ENCODE peak calls at places on chromosomes 7 and 10, in eight cellular contexts. P, D, N, K, M, Y, S and L are unnamed samples.

GRCh38 chr10:497289-497688 is 192.2 kb downstream of the DIP2C start:
- DNase-seq in P (no peak), D (no peak), N (no peak), K (no peak), M (no peak), Y (no peak), S (no peak), L (no peak)

GRCh38 chr7:120916116-120916515 is 34.5 kb upstream of the ING3 start:
- DNase-seq in P (no peak), D (no peak), N (no peak), K (no peak), M (no peak), Y (no peak), S (no peak), L (no peak)

GRCh38 chr10:75304740-75305380 is 69.1 kb upstream of the COMTD1 start:
- DNase-seq in P (no peak), D (no peak), N (no peak), K (no peak), M (peak; percentile 88), Y (no peak), S (no peak), L (no peak)

GRCh38 chr7:151301471-151302462 is 39.8 kb upstream of the NUB1 start:
- DNase-seq in P (no peak), D (no peak), N (no peak), K (no peak), M (no peak), Y (no peak), S (no peak), L (no peak)

GRCh38 chr7:93228302-93228701 is 2.0 kb upstream of the HEPACAM2 start:
- DNase-seq in P (peak; percentile 90), D (peak; percentile 49), N (peak; percentile 55), K (peak; percentile 47), M (peak; percentile 70), Y (peak; percentile 78), S (peak; percentile 53), L (peak; percentile 55)

GRCh38 chr7:151626422-151627115 is 106.9 kb upstream of the RHEB start:
- DNase-seq in P (peak; percentile 43), D (no peak), N (peak; percentile 45), K (no peak), M (no peak), Y (peak; percentile 47), S (peak; percentile 22), L (peak; percentile 54)

GRCh38 chr10:77867124-77867715 is 59.3 kb downstream of the DLG5 start:
- DNase-seq in P (no peak), D (no peak), N (no peak), K (no peak), M (no peak), Y (peak; percentile 38), S (no peak), L (no peak)

GRCh38 chr7:35593896-35594295 is 101.0 kb downstream of the HERPUD2 start:
- DNase-seq in P (no peak), D (no peak), N (peak; percentile 13), K (no peak), M (no peak), Y (peak; percentile 26), S (no peak), L (no peak)

GRCh38 chr10:122044045-122044661 is 55.2 kb downstream of the TACC2 start:
- DNase-seq in P (no peak), D (no peak), N (no peak), K (peak; percentile 29), M (peak; percentile 49), Y (no peak), S (no peak), L (peak; percentile 52)

GRCh38 chr10:52308251-52309031 is 5.6 kb upstream of the DKK1 start:
- DNase-seq in P (peak; percentile 11), D (peak; percentile 78), N (peak; percentile 18), K (peak; percentile 45), M (peak; percentile 78), Y (peak; percentile 80), S (peak; percentile 78), L (peak; percentile 75)

GRCh38 chr7:118626739-118627138 is 402.2 kb downstream of the ANKRD7 start:
- DNase-seq in P (no peak), D (no peak), N (no peak), K (peak; percentile 40), M (no peak), Y (no peak), S (no peak), L (no peak)

GRCh38 chr7:151806204-151806603 is 70.7 kb downstream of the PRKAG2 start:
- DNase-seq in P (no peak), D (no peak), N (no peak), K (no peak), M (no peak), Y (no peak), S (no peak), L (no peak)

GRCh38 chr7:128743112-128743772 is 4.1 kb downstream of the CALU start:
- DNase-seq in P (no peak), D (no peak), N (no peak), K (peak; percentile 72), M (no peak), Y (no peak), S (no peak), L (no peak)

GRCh38 chr10:102399217-102400021 is 3.9 kb downstream of the NFKB2 start:
- DNase-seq in P (peak; percentile 70), D (peak; percentile 68), N (peak; percentile 88), K (peak; percentile 74), M (peak; percentile 82), Y (peak; percentile 86), S (peak; percentile 89), L (peak; percentile 83)

GRCh38 chr7:157690058-157690832 is 353.4 kb downstream of the DNAJB6 start:
- DNase-seq in P (peak; percentile 64), D (no peak), N (no peak), K (no peak), M (no peak), Y (no peak), S (peak; percentile 13), L (peak; percentile 27)

GRCh38 chr10:71952745-71953144 is 11.4 kb upstream of the CHST3 start:
- DNase-seq in P (no peak), D (no peak), N (no peak), K (peak; percentile 38), M (no peak), Y (peak; percentile 33), S (no peak), L (no peak)

GRCh38 chr7:157652954-157653826 is 316.4 kb downstream of the DNAJB6 start:
- DNase-seq in P (no peak), D (no peak), N (no peak), K (no peak), M (no peak), Y (no peak), S (no peak), L (no peak)

GRCh38 chr7:44236333-44236728 is 35.6 kb downstream of the YKT6 start:
- DNase-seq in P (no peak), D (no peak), N (no peak), K (no peak), M (no peak), Y (no peak), S (no peak), L (no peak)

GRCh38 chr7:148983220-148984146 is 44.8 kb downstream of the PDIA4 start:
- DNase-seq in P (peak; percentile 80), D (peak; percentile 76), N (peak; percentile 88), K (peak; percentile 86), M (peak; percentile 78), Y (peak; percentile 88), S (peak; percentile 75), L (peak; percentile 98)

GRCh38 chr7:15851201-15851600 is 164.7 kb upstream of the MEOX2 start:
- DNase-seq in P (no peak), D (no peak), N (no peak), K (no peak), M (peak; percentile 23), Y (peak; percentile 76), S (no peak), L (no peak)

GRCh38 chr10:32142646-32143045 is 86.4 kb upstream of the KIF5B start:
- DNase-seq in P (no peak), D (no peak), N (no peak), K (no peak), M (peak; percentile 63), Y (peak; percentile 27), S (peak; percentile 27), L (no peak)

GRCh38 chr7:2095533-2095932 is 137.2 kb downstream of the MAD1L1 start:
- DNase-seq in P (no peak), D (no peak), N (no peak), K (no peak), M (no peak), Y (no peak), S (no peak), L (no peak)

GRCh38 chr10:86295351-86295750 is 71.2 kb downstream of the GRID1 start:
- DNase-seq in P (no peak), D (no peak), N (no peak), K (no peak), M (no peak), Y (no peak), S (no peak), L (no peak)

GRCh38 chr7:20170626-20171025 is 46.6 kb downstream of the MACC1 start:
- DNase-seq in P (no peak), D (no peak), N (no peak), K (no peak), M (peak; percentile 14), Y (no peak), S (peak; percentile 23), L (no peak)

GRCh38 chr10:112913661-112914287 is 36.3 kb upstream of the TCF7L2 start:
- DNase-seq in P (no peak), D (no peak), N (no peak), K (no peak), M (no peak), Y (no peak), S (no peak), L (no peak)

GRCh38 chr7:29552392-29552791 is 11.2 kb upstream of the PRR15 start:
- DNase-seq in P (no peak), D (no peak), N (no peak), K (no peak), M (no peak), Y (no peak), S (no peak), L (no peak)

GRCh38 chr10:33965795-33966581 is 631.5 kb upstream of the NRP1 start:
- DNase-seq in P (no peak), D (no peak), N (no peak), K (no peak), M (no peak), Y (no peak), S (no peak), L (no peak)

GRCh38 chr7:16130127-16131110 is 290.9 kb downstream of the CRPPA start:
- DNase-seq in P (no peak), D (peak; percentile 18), N (no peak), K (no peak), M (peak; percentile 12), Y (no peak), S (peak; percentile 38), L (no peak)

GRCh38 chr7:66227808-66228207 is 22.7 kb downstream of the TPST1 start:
- DNase-seq in P (no peak), D (no peak), N (no peak), K (no peak), M (no peak), Y (no peak), S (no peak), L (no peak)

GRCh38 chr10:63388421-63389031 is 77.3 kb downstream of the JMJD1C start:
- DNase-seq in P (no peak), D (no peak), N (no peak), K (no peak), M (peak; percentile 6), Y (no peak), S (no peak), L (no peak)

GRCh38 chr10:17782921-17783665 is 26.1 kb upstream of the MRC1 start:
- DNase-seq in P (no peak), D (no peak), N (no peak), K (no peak), M (peak; percentile 33), Y (peak; percentile 94), S (peak; percentile 71), L (no peak)

GRCh38 chr10:22666287-22667092 is 47.9 kb downstream of the PIP4K2A start:
- DNase-seq in P (no peak), D (no peak), N (peak; percentile 82), K (peak; percentile 20), M (peak; percentile 62), Y (no peak), S (no peak), L (peak; percentile 20)